ENCODE peak calls at places on chromosomes 1 and 21, in five cellular contexts. O is GM23338, Z is GM23248, D is neural progenitor cell, P is PC-3. G is an unnamed sample.

GRCh38 chr1:181097242-181097641 is 8.7 kb downstream of the IER5 start:
- DNase-seq in O (peak), Z (peak), D (no peak), P (no peak), G (no peak)

GRCh38 chr21:31502537-31503143 is 156.9 kb upstream of the SOD1 start:
- DNase-seq in O (no peak), Z (no peak), D (no peak), P (peak), G (no peak)

GRCh38 chr1:49364676-49365075 is 588.0 kb upstream of the BEND5 start:
- DNase-seq in O (peak), Z (no peak), D (no peak), P (peak), G (no peak)

GRCh38 chr1:27605796-27606707 is 2.1 kb upstream of the AHDC1 start:
- DNase-seq in O (peak), Z (peak), D (peak), P (peak), G (peak)

GRCh38 chr1:234515411-234515810 is 36.4 kb upstream of the TARBP1 start:
- DNase-seq in O (peak), Z (peak), D (no peak), P (peak), G (peak)

GRCh38 chr1:181479137-181479745 is 4.1 kb upstream of the CACNA1E start:
- DNase-seq in O (peak), Z (peak), D (peak), P (peak), G (peak)

GRCh38 chr1:1928231-1929101 is 9.4 kb upstream of the TMEM52 start:
- DNase-seq in O (no peak), Z (no peak), D (no peak), P (no peak), G (no peak)

GRCh38 chr1:9596419-9597123 is 7.9 kb downstream of the TMEM201 start:
- DNase-seq in O (no peak), Z (peak), D (no peak), P (no peak), G (no peak)

GRCh38 chr1:15916417-15916816 is 59.5 kb downstream of the ZBTB17 start:
- DNase-seq in O (no peak), Z (peak), D (no peak), P (peak), G (no peak)

GRCh38 chr1:235327559-235328270 is at the start of gene ARID4B:
- DNase-seq in O (no peak), Z (peak), D (peak), P (no peak), G (no peak)

GRCh38 chr1:231583376-231583775 is 43.2 kb upstream of the DISC1 start:
- DNase-seq in O (no peak), Z (no peak), D (no peak), P (no peak), G (no peak)

GRCh38 chr1:21508580-21509350 is 458 bp upstream of the ALPL start:
- DNase-seq in O (peak), Z (peak), D (peak), P (peak), G (peak)

GRCh38 chr1:11629626-11630025 is 24.6 kb downstream of the FBXO2 start:
- DNase-seq in O (no peak), Z (no peak), D (no peak), P (no peak), G (no peak)

GRCh38 chr21:44054710-44055109 is 42.6 kb downstream of the TRAPPC10 start:
- DNase-seq in O (no peak), Z (peak), D (no peak), P (no peak), G (peak)

GRCh38 chr1:100847481-100847880 is 47.2 kb downstream of the EXTL2 start:
- DNase-seq in O (no peak), Z (peak), D (no peak), P (no peak), G (no peak)

GRCh38 chr21:45151484-45152115 is 77.2 kb downstream of the ADARB1 start:
- DNase-seq in O (no peak), Z (peak), D (peak), P (no peak), G (no peak)

GRCh38 chr1:235442788-235443429 is 61.3 kb downstream of the B3GALNT2 start:
- DNase-seq in O (no peak), Z (peak), D (no peak), P (peak), G (no peak)

GRCh38 chr1:53183277-53183990 is 13.2 kb upstream of the CPT2 start:
- DNase-seq in O (no peak), Z (peak), D (no peak), P (no peak), G (peak)

GRCh38 chr1:117695796-117696505 is 90.1 kb downstream of the TENT5C start:
- DNase-seq in O (peak), Z (peak), D (no peak), P (peak), G (peak)

GRCh38 chr1:27643626-27644368 is 8.8 kb upstream of the FGR start:
- DNase-seq in O (peak), Z (peak), D (peak), P (peak), G (peak)

GRCh38 chr1:212486591-212486963 is 53.9 kb downstream of the NENF start:
- DNase-seq in O (no peak), Z (no peak), D (no peak), P (no peak), G (no peak)
- H3K4me2 ChIP-seq in O (no peak), Z (no peak), D (no peak), P (peak), G (no peak)

GRCh38 chr1:209749660-209750059 is 6.2 kb upstream of the TRAF3IP3 start:
- DNase-seq in O (no peak), Z (no peak), D (no peak), P (no peak), G (no peak)

GRCh38 chr1:209755926-209756607 is at the start of gene TRAF3IP3:
- DNase-seq in O (no peak), Z (no peak), D (no peak), P (no peak), G (no peak)

GRCh38 chr1:209747580-209748262 is 8.1 kb upstream of the TRAF3IP3 start:
- DNase-seq in O (peak), Z (peak), D (peak), P (peak), G (peak)

GRCh38 chr1:209748620-209749019 is 7.2 kb upstream of the TRAF3IP3 start:
- DNase-seq in O (peak), Z (no peak), D (peak), P (no peak), G (no peak)

DNA sequence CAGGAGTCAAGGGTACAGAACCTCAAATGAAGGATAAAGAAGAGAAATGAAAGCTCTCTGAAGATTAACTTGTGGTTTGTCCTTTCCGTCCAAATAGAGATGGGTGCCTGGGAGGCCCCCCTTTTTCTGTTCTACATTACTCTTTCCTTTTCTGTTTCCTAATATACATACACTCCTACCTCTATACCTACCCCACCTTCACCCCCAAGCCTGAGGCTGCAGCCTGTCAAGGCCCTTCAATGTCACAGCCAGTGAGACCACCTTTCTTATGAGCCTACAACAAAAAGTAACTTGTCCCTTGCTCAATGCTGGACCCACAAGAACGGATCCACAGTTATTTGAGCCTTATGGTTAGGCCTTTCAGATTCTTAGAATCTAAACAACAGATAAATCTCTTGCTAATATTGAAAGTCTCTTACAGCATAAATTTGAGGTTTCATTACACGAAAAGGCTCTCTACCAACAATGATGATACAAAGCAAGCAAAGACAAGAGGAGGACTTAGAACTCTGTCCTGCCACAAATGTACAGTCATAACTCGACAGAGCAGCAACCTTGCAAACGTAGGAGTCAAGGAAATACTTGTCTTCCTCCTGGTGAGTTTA is 4.1 kb upstream of the TRAF3IP3 start:
- DNase-seq in O (no peak), Z (no peak), D (no peak), P (no peak), G (no peak)
- H2AFZ ChIP-seq in O (no peak), Z (no peak), D (no peak), P (no peak), G (no peak)

GRCh38 chr21:26966978-26967913 is at the start of gene ADAMTS5:
- DNase-seq in O (peak), Z (peak), D (peak), P (peak), G (peak)
- TF ChIP-seq EZH2phosphoT487 in O (no peak), Z (no peak), D (no peak), P (no peak), G (no peak)

DNA sequence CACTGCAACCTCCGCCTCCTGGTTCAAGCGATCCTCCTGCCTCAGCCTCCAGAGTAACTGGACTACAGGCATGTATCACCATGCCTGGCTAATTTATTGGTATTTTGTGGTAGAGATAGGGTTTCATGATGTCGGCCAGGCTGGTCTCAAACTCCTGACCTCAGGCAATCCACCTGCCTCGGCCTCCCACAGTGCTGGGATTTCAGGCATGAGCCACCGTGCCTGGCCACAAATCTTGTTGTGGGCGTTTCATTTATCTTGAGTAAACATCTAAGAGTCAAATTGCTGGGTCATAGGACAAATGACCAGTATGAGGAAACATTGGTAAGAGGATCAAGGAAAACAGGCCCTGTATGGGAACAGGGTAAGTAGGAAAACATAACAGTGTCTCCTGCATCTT is 17.9 kb downstream of the TMEM200B start:
- DNase-seq in O (no peak), Z (no peak), D (no peak), P (peak), G (no peak)
- H3K4me2 ChIP-seq in O (no peak), Z (no peak), D (no peak), P (no peak), G (no peak)